ENCODE peak calls at places on chromosome 17, in eight cellular contexts. S, E, R, B, A, F, T and M are unnamed samples.

GRCh38 chr17:63113167-63113566 is 147.1 kb downstream of the TANC2 start:
- DNase-seq in R (no peak), F (peak; percentile 31), S (peak; percentile 23), T (no peak), B (no peak), E (peak; percentile 22), A (no peak), M (no peak)

GRCh38 chr17:46972346-46972745 is 6.7 kb downstream of the RPRML start:
- DNase-seq in S (no peak), F (no peak), R (no peak), E (no peak), A (no peak), B (peak; percentile 89), T (no peak), M (no peak)

GRCh38 chr17:6163632-6164319 is 93.6 kb downstream of the WSCD1 start:
- DNase-seq in T (no peak), E (no peak), F (peak; percentile 48), A (no peak), S (no peak), R (no peak), B (no peak), M (no peak)

GRCh38 chr17:79621151-79621940 is 10.5 kb upstream of the RBFOX3 start:
- DNase-seq in S (no peak), B (no peak), E (no peak), R (peak; percentile 7), T (peak; percentile 5), A (no peak), F (no peak), M (no peak)

GRCh38 chr17:79538291-79538690 is 72.6 kb downstream of the RBFOX3 start:
- DNase-seq in E (no peak), F (no peak), S (no peak), B (no peak), T (no peak), R (no peak), A (no peak), M (no peak)

GRCh38 chr17:57588086-57588485 is 157.0 kb downstream of the CCDC182 start:
- DNase-seq in E (no peak), S (no peak), R (no peak), F (no peak), B (no peak), T (no peak), A (no peak), M (no peak)

GRCh38 chr17:77724876-77725615 is 233.5 kb upstream of the TNRC6C start:
- DNase-seq in S (no peak), R (no peak), E (no peak), A (no peak), T (no peak), B (no peak), F (no peak), M (no peak)

GRCh38 chr17:21463779-21464407 is 87.7 kb downstream of the KCNJ12 start:
- DNase-seq in A (no peak), T (peak; percentile 66), F (no peak), R (no peak), B (no peak), E (no peak), S (no peak), M (peak; percentile 65)

GRCh38 chr17:57954421-57955182 is 610 bp downstream of the CUEDC1 start:
- DNase-seq in A (peak; percentile 45), F (peak; percentile 95), S (peak; percentile 52), B (peak; percentile 59), T (peak; percentile 70), E (peak; percentile 80), R (peak; percentile 60), M (peak; percentile 86)

GRCh38 chr17:49224198-49224996 is 6.2 kb downstream of the PHOSPHO1 start:
- DNase-seq in E (no peak), F (no peak), B (peak; percentile 10), R (peak; percentile 21), T (peak; percentile 68), S (no peak), A (no peak), M (peak; percentile 58)

GRCh38 chr17:4444782-4445473 is 11.2 kb downstream of the SPNS3 start:
- DNase-seq in A (peak; percentile 72), F (no peak), B (peak; percentile 50), R (peak; percentile 86), S (no peak), T (no peak), E (peak; percentile 37), M (no peak)

GRCh38 chr17:70006159-70006558 is 68.9 kb upstream of the KCNJ16 start:
- DNase-seq in A (no peak), E (no peak), B (no peak), S (peak; percentile 42), F (no peak), R (no peak), T (no peak), M (no peak)

GRCh38 chr17:29235904-29236303 is 10.8 kb upstream of the CRYBA1 start:
- DNase-seq in S (no peak), F (no peak), E (no peak), B (no peak), A (no peak), R (no peak), T (no peak), M (no peak)

GRCh38 chr17:65261682-65262636 is 124.8 kb downstream of the RGS9 start:
- DNase-seq in E (no peak), T (no peak), A (no peak), R (no peak), B (no peak), F (peak; percentile 49), S (peak; percentile 63), M (no peak)

GRCh38 chr17:29390856-29391631 is 881 bp downstream of the TAOK1 start:
- DNase-seq in E (peak; percentile 38), B (peak; percentile 9), S (peak; percentile 49), F (peak; percentile 49), R (peak; percentile 17), T (peak; percentile 61), A (no peak), M (no peak)

GRCh38 chr17:65015855-65016254 is 40.7 kb downstream of the GNA13 start:
- DNase-seq in B (no peak), E (no peak), T (no peak), F (no peak), A (no peak), S (no peak), R (no peak), M (no peak)

GRCh38 chr17:43034623-43035293 is 9.7 kb downstream of the RND2 start:
- DNase-seq in S (no peak), A (no peak), F (no peak), E (no peak), R (no peak), T (no peak), B (no peak), M (no peak)

GRCh38 chr17:48603959-48604769 is 622 bp downstream of the HOXB6 start:
- DNase-seq in A (no peak), F (peak; percentile 88), T (no peak), B (no peak), E (peak; percentile 88), S (no peak), R (no peak), M (peak; percentile 57)

GRCh38 chr17:2138768-2139167 is 83.9 kb downstream of the HIC1 start:
- DNase-seq in T (no peak), E (no peak), B (peak; percentile 59), F (peak; percentile 58), R (no peak), A (no peak), S (peak; percentile 59), M (no peak)

GRCh38 chr17:46818319-46818928 is at the start of gene WNT3:
- DNase-seq in E (no peak), T (peak; percentile 86), R (no peak), S (no peak), B (no peak), A (no peak), F (peak; percentile 26), M (peak; percentile 63)

DNA sequence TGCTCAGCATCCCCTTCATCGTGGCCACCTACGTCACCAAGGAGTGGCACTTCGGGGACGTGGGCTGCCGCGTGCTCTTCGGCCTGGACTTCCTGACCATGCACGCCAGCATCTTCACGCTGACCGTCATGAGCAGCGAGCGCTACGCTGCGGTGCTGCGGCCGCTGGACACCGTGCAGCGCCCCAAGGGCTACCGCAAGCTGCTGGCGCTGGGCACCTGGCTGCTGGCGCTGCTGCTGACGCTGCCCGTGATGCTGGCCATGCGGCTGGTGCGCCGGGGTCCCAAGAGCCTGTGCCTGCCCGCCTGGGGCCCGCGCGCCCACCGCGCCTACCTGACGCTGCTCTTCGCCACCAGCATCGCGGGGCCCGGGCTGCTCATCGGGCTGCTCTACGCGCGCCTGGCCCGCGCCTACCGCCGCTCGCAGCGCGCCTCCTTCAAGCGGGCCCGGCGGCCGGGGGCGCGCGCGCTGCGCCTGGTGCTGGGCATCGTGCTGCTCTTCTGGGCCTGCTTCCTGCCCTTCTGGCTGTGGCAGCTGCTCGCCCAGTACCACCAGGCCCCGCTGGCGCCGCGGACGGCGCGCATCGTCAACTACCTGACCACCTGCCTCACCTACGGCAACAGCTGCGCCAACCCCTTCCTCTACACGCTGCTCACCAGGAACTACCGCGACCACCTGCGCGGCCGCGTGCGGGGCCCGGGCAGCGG is 3.2 kb downstream of the UTS2R start:
- DNase-seq in F (no peak), A (no peak), T (no peak), B (no peak), R (no peak), E (no peak), S (no peak), M (no peak)
- TF ChIP-seq CTCF in F (no peak), A (no peak), T (no peak), B (no peak), R (no peak), E (no peak), S (no peak), M (no peak)

GRCh38 chr17:15262291-15263205 is 2.6 kb downstream of the PMP22 start:
- DNase-seq in F (no peak), A (peak; percentile 77), E (peak; percentile 98), B (peak; percentile 56), S (peak; percentile 84), R (peak; percentile 51), T (peak; percentile 57), M (peak; percentile 50)
- TF ChIP-seq CTCF in F (no peak), A (no peak), E (no peak), B (peak; percentile 4), S (peak; percentile 6), R (no peak), T (no peak), M (no peak)

DNA sequence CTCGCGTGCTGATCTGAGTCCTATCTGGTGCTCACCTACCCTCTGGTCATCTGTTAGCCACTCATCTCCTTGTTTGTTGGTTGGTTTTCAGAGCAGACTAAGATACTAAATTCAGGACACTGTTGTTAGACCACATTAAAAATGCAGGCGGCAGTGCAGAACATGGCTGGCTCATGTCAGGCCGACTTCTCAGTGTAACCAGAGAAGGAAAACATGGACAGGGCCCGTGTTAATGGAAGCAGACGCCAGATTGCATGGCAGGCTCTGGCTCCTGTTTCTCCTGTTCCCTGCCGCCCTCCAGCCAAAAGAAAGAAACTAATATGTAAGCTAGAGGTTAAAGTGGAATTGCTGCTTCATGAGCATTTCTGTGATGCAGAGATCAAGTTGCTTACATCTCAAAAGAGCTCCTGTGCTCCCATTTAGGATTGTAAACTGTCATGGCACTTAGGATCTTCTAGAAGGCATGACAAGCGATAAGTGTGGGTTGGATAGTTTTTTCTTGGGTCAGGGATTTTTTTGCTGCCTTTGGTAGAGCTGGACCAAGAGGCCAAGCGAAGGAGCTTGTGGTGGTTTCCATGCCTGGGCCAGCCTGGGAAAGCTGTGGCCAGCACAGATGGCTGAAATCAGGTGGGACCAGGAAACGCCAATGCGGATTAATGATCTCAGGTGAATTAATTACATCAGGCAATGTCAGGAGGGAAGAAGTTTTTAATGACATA is 56.1 kb downstream of the YPEL2 start:
- DNase-seq in F (no peak), R (no peak), S (no peak), B (no peak), T (no peak), E (no peak), A (no peak), M (no peak)
- TF ChIP-seq CTCF in F (no peak), R (no peak), S (no peak), B (no peak), T (no peak), E (no peak), A (no peak), M (no peak)

GRCh38 chr17:66841744-66842143 is 6.8 kb downstream of the CACNG5 start:
- DNase-seq in E (no peak), S (no peak), A (no peak), F (no peak), B (no peak), T (no peak), R (no peak), M (no peak)
- TF ChIP-seq CTCF in E (no peak), S (no peak), A (no peak), F (no peak), B (no peak), T (no peak), R (no peak), M (no peak)